ENCODE peak calls at places on chromosomes 7 and 10, in eight cellular contexts. B, A, E, V, I, W, L and K are unnamed samples.

GRCh38 chr7:150945171-150945852 is 32.8 kb downstream of the KCNH2 start:
- DNase-seq in B (no peak), A (peak; percentile 42), E (no peak), V (no peak), I (no peak), W (no peak), L (peak; percentile 72), K (no peak)

GRCh38 chr7:80632074-80632473 is 6.4 kb upstream of the CD36 start:
- DNase-seq in B (no peak), A (no peak), E (peak; percentile 26), V (no peak), I (no peak), W (no peak), L (no peak), K (no peak)

GRCh38 chr10:19817251-19818046 is 1.2 kb downstream of the PLXDC2 start:
- DNase-seq in B (no peak), A (peak; percentile 64), E (peak; percentile 34), V (no peak), I (peak; percentile 63), W (peak; percentile 47), L (peak; percentile 75), K (no peak)

GRCh38 chr10:26157734-26158133 is 58.8 kb upstream of the GAD2 start:
- DNase-seq in B (no peak), A (no peak), E (no peak), V (no peak), I (no peak), W (no peak), L (no peak), K (no peak)

GRCh38 chr10:16770646-16771045 is 46.6 kb downstream of the RSU1 start:
- DNase-seq in B (no peak), A (no peak), E (no peak), V (no peak), I (no peak), W (no peak), L (no peak), K (no peak)

GRCh38 chr10:108409316-108409715 is 1244.8 kb upstream of the SORCS1 start:
- DNase-seq in B (no peak), A (no peak), E (no peak), V (no peak), I (no peak), W (no peak), L (no peak), K (no peak)

GRCh38 chr7:128192497-128193142 is 48.5 kb upstream of the LEP start:
- DNase-seq in B (no peak), A (no peak), E (no peak), V (no peak), I (no peak), W (no peak), L (no peak), K (no peak)

GRCh38 chr10:1549591-1550290 is 187.6 kb downstream of the ADARB2 start:
- DNase-seq in B (no peak), A (peak; percentile 21), E (no peak), V (no peak), I (no peak), W (no peak), L (peak; percentile 48), K (no peak)

GRCh38 chr7:50667338-50667737 is 102.1 kb upstream of the DDC start:
- DNase-seq in B (no peak), A (no peak), E (peak; percentile 43), V (no peak), I (no peak), W (no peak), L (no peak), K (no peak)

GRCh38 chr10:122128357-122128756 is 139.4 kb downstream of the TACC2 start:
- DNase-seq in B (no peak), A (no peak), E (peak; percentile 29), V (no peak), I (peak; percentile 82), W (no peak), L (no peak), K (no peak)

GRCh38 chr7:49630513-49630912 is 142.9 kb upstream of the VWC2 start:
- DNase-seq in B (no peak), A (no peak), E (no peak), V (no peak), I (no peak), W (peak; percentile 21), L (no peak), K (no peak)

GRCh38 chr10:8034666-8035640 is 19.5 kb upstream of the GATA3 start:
- DNase-seq in B (no peak), A (no peak), E (no peak), V (no peak), I (no peak), W (peak; percentile 13), L (no peak), K (no peak)

GRCh38 chr10:6232846-6233724 is 30.4 kb downstream of the PFKFB3 start:
- DNase-seq in B (no peak), A (no peak), E (no peak), V (no peak), I (no peak), W (no peak), L (peak; percentile 65), K (no peak)

GRCh38 chr7:157523766-157524421 is 187.1 kb downstream of the DNAJB6 start:
- DNase-seq in B (no peak), A (peak; percentile 28), E (no peak), V (no peak), I (no peak), W (no peak), L (no peak), K (no peak)

GRCh38 chr7:47452715-47453092 is 129.2 kb downstream of the TNS3 start:
- DNase-seq in B (no peak), A (no peak), E (no peak), V (no peak), I (no peak), W (no peak), L (no peak), K (no peak)

GRCh38 chr7:13874783-13875182 is 114.7 kb downstream of the ETV1 start:
- DNase-seq in B (no peak), A (no peak), E (peak; percentile 91), V (no peak), I (peak; percentile 57), W (no peak), L (no peak), K (no peak)

GRCh38 chr10:14397069-14397468 is 66.3 kb upstream of the FRMD4A start:
- DNase-seq in B (no peak), A (no peak), E (peak; percentile 97), V (no peak), I (peak; percentile 93), W (no peak), L (peak; percentile 93), K (no peak)

DNA sequence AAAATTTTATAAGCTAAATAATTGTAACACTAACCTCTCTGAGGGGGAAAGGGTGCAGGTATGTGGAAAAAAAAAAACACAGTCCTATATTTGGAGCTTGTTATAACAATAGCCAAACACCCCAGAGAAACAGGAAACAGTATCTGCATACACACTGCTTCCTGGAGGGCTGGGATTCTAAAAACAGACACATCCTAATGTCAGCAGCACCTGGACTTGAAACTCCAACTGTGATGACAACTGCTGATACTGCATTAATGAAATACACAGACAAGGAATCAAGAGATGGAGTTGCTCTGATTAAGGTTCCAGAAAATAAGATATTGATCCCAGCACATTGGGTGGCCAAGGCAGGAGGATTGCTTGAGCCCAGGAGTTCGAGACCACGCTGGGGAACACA is 9.3 kb downstream of the DAGLB start:
- DNase-seq in B (no peak), A (no peak), E (no peak), V (no peak), I (peak; percentile 14), W (no peak), L (no peak), K (no peak)
- H3K27ac ChIP-seq in B (no peak overlapping the region), A (no peak overlapping the region), E (no peak overlapping the region), V (no peak overlapping the region), I (no peak overlapping the region), W (peak overlapping the region; percentile 51), L (no peak overlapping the region), K (no peak overlapping the region)

DNA sequence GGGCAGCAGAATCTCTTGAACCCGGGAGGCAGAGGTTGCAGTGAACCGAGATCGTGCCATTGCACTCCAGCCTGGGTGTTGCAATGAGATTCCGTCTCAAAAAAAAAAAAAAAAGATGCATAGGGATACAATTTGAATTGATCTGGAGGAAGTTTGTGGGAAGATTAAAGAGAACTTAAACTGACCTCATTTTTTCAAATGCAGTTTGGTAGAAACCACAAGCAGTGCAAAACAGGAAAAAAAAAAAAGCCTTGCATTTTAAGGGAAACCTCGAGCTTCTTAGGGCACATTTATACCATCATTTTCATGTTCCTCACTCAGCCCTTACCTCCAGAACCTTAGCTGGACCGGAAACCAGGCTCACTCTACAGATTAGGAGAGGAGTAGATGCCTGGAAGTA is 2.8 kb downstream of the KCTD7 start:
- DNase-seq in B (no peak), A (no peak), E (no peak), V (no peak), I (no peak), W (no peak), L (no peak), K (no peak)
- H3K27ac ChIP-seq in B (no peak overlapping the region), A (peak overlapping the region; percentile 40), E (no peak overlapping the region), V (no peak overlapping the region), I (no peak overlapping the region), W (no peak overlapping the region), L (no peak overlapping the region), K (peak overlapping the region; percentile 46)

DNA sequence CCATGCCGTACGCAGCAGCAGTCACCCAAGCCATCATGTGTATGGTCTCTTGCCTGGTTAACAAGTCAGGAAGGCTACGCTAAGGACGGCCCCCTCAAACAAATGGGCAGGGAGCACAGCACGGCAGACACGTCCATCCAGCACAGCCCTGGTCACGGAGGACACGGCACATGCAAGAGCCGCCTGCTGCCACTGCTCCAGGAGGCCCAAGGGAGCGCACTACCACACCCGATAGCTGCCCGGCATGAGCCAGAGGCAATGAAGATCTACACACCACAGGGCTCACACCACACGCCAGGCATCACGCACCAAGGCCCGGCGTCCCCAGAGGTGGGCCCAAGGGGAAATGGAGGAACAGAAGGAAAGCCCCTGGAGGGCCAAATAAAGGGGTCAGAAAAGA is 134.2 kb downstream of the MAD1L1 start:
- DNase-seq in B (no peak), A (no peak), E (no peak), V (no peak), I (no peak), W (no peak), L (no peak), K (no peak)
- H3K27ac ChIP-seq in B (no peak overlapping the region), A (no peak overlapping the region), E (no peak overlapping the region), V (no peak overlapping the region), I (no peak overlapping the region), W (no peak overlapping the region), L (no peak overlapping the region), K (no peak overlapping the region)

GRCh38 chr7:155992538-155992937 is 180.3 kb upstream of the SHH start:
- DNase-seq in B (no peak), A (no peak), E (no peak), V (no peak), I (no peak), W (no peak), L (no peak), K (no peak)

GRCh38 chr7:155992974-155993373 is 180.7 kb upstream of the SHH start:
- DNase-seq in B (no peak), A (peak; percentile 34), E (no peak), V (no peak), I (no peak), W (no peak), L (no peak), K (no peak)

GRCh38 chr7:155995183-155995612 is 182.9 kb upstream of the SHH start:
- DNase-seq in B (no peak), A (no peak), E (no peak), V (no peak), I (no peak), W (no peak), L (no peak), K (no peak)

GRCh38 chr7:155993420-155994252 is 181.4 kb upstream of the SHH start:
- DNase-seq in B (no peak), A (peak; percentile 37), E (no peak), V (no peak), I (no peak), W (no peak), L (no peak), K (no peak)

GRCh38 chr7:155994253-155994811 is 182.1 kb upstream of the SHH start:
- DNase-seq in B (no peak), A (peak; percentile 25), E (no peak), V (no peak), I (no peak), W (no peak), L (no peak), K (no peak)
- H3K27ac ChIP-seq in B (no peak overlapping the region), A (no peak overlapping the region), E (no peak overlapping the region), V (no peak overlapping the region), I (no peak overlapping the region), W (no peak overlapping the region), L (no peak overlapping the region), K (no peak overlapping the region)